ENCODE peak calls at places on chromosomes 7 and 10, in five cellular contexts. X, D, A, H and N are unnamed samples.

GRCh38 chr7:74479961-74480829 is 26.5 kb downstream of the GTF2IRD1 start:
- DNase-seq in X (no peak), H (peak), D (peak), A (peak), N (no peak)

GRCh38 chr7:155237297-155237696 is 60.4 kb upstream of the INSIG1 start:
- DNase-seq in H (no peak), X (no peak), D (no peak), A (no peak), N (no peak)

GRCh38 chr10:96570983-96571964 is 15.5 kb downstream of the TM9SF3 start:
- DNase-seq in D (no peak), H (no peak), X (no peak), A (no peak), N (no peak)

GRCh38 chr10:72740526-72740925 is 48.6 kb downstream of the MCU start:
- DNase-seq in A (peak), H (peak), X (no peak), D (no peak), N (peak)

GRCh38 chr10:123854498-123854897 is 37.1 kb downstream of the CPXM2 start:
- DNase-seq in D (no peak), X (no peak), A (no peak), H (no peak), N (no peak)

GRCh38 chr10:7121154-7121797 is 289.6 kb downstream of the SFMBT2 start:
- DNase-seq in A (peak), D (no peak), H (peak), X (peak), N (peak)

GRCh38 chr7:116575853-116576252 is 51.0 kb downstream of the CAV1 start:
- DNase-seq in A (no peak), H (no peak), D (no peak), X (no peak), N (no peak)

GRCh38 chr10:114304566-114305421 is 65.7 kb downstream of the VWA2 start:
- DNase-seq in X (peak), D (no peak), A (peak), H (peak), N (peak)

GRCh38 chr10:132722391-132722790 is 63.6 kb downstream of the NKX6-2 start:
- DNase-seq in X (no peak), H (peak), A (no peak), D (no peak), N (no peak)

GRCh38 chr7:76296743-76297740 is 5.4 kb upstream of the HSPB1 start:
- DNase-seq in A (no peak), X (no peak), H (no peak), D (peak), N (peak)

DNA sequence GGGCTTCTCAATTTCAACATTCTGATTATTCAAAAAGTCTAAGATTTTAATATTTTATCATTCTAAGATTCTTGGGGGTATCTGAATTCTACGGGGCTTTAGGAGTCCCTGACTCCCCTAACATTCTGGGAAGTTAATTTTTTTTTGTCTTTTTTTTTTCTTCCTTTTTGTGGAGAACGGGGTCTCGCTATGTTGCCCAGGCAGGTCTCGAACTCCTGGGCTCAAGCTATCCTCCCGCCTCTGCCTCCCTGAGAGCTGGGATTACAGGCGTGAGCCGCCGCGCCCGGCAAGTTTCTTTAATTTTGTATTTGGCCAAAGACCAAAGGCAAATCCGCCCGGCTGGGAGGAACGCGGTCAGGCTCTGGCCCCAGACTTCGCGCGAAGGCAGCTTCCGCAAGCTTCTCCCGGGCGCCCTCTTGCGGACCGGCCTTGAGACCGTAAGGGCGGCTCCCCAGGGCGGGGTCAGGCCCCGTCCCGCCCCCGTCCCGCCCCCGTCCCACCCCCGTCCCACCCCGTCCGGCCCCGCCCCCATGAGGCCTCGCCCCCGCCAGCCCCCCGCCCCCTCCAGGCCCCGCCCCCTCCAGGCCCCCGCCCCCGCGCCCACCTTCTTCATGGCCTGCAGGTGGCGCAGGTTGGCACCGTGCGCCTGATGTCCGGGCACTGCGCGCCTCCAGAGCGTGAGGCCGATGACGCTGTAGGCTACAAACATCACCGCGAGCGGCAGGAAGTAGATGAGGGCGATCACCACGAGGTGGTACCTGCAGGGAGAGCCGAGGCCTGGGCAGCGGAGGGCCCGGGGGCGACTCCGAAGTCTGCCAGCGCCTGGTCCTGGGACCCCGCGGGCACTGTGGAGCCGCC is 8.2 kb downstream of the TACR2 start:
- DNase-seq in D (peak), H (peak), X (peak), A (peak), N (peak)
- TF ChIP-seq CTCF in D (peak), H (peak), X (peak), A (peak), N (peak)

GRCh38 chr10:117590516-117590915 is 48.0 kb downstream of the EMX2 start:
- DNase-seq in D (no peak), X (no peak), A (no peak), H (no peak), N (no peak)

GRCh38 chr10:117596666-117597065 is 54.1 kb downstream of the EMX2 start:
- DNase-seq in A (no peak), X (no peak), D (no peak), H (no peak), N (no peak)

GRCh38 chr10:117597216-117597615 is 54.7 kb downstream of the EMX2 start:
- DNase-seq in H (no peak), A (no peak), D (no peak), X (no peak), N (no peak)

DNA sequence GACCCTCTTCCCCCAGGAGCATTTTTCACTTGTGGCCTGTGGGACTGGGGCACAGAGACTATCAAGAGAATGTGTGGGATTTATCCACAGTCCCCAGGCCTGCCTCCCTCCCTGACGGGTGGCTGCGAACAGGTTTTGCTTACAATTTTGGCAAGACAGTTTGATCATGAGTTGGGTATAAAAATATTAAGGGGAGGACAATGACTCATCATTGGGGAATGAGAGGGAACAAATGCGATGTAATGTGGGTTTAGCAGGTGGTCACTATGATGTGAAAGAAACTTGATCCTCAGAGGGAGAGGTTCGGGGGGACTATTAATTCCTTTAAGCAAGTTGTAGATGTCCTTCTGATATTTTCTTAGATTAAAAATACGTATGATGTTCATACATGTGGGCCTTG is 52.2 kb downstream of the EMX2 start:
- DNase-seq in X (no peak), H (no peak), D (no peak), A (no peak), N (no peak)
- TF ChIP-seq CTCF in X (no peak), H (no peak), D (no peak), A (no peak), N (no peak)

DNA sequence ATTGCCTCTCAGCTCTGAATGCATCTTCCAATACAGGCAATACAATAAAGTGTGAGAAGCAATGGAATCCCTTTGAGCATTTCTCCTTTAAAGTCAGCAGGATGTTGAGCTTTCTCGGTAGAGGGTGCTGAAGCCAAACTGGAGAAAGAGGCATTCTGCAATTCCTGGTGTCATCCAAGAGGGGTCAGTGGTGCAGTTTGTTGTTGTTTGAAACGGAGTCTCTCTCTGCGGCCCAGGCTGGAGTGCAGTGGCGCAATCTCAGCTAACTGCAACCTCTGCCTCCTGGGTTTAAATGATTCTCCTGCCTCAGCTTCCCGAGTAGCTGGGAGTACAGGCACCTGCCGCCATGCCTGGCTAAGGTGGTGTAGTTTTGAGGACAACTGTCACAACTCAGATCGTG is 486.5 kb downstream of the CALN1 start:
- DNase-seq in A (no peak), D (no peak), H (peak), X (no peak), N (no peak)
- TF ChIP-seq CTCF in A (no peak), D (no peak), H (peak), X (no peak), N (no peak)

DNA sequence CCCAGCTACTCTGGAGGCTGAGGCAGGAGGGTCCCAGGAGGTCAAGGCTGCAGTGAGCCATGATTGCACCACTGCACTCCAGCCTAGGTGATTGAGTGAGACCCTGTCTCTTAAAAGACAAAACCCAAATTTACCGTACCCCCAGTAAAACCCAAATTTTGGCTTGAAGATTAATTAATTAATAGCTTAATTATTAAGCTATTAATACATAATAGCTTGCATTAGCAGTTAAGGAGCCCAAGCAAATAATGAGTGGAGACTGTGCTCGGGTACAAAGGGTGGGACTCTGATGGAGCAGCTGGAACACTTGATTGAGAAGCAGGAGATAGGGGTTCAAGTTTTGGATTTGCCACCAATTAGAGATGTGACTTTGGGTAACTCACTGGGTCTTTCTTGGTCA is 28.9 kb downstream of the NRF1 start:
- DNase-seq in X (no peak), H (no peak), D (no peak), A (no peak), N (no peak)
- TF ChIP-seq CTCF in X (no peak), H (no peak), D (no peak), A (no peak), N (no peak)

DNA sequence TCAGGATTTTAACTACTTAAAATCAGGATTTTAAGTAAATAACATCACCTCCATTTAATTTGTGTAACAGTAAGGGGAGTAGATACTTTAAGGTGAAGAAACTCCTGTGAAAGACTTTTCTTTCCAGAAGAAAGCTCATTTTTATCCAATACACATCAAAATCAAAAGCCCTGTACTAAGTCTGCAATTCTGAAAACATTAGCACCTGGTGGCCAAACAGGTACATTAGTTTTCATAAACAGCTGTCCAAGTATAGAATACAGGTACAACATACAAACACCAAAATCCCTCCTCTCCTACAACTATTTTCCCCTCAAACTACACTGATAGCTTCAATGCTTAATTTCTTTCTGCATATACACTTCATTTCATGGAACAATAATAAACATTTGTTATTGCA is 22.9 kb downstream of the FAM3C start:
- DNase-seq in X (no peak), D (no peak), A (no peak), H (no peak), N (no peak)
- TF ChIP-seq CTCF in X (no peak), D (peak), A (peak), H (no peak), N (no peak)

DNA sequence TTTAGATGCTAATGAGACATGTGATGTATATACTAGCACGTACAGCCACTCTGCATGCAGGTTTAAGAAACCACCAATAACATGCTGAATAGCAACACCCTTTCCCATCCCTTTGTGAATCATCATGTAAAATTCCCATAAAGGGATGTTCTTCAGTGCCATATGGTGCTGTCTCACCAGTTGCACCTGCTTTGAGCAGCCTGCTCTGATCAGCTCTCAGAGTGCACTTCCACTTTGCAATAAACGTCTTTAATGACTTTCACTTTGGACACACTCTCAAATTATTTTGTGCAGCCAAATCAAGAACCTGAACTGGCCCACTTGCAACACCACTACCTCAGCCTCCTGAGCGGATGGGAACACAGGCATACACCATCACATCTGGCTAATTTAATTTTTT is 615.0 kb downstream of the ANKRD7 start:
- DNase-seq in A (no peak), D (no peak), H (no peak), X (no peak), N (no peak)
- TF ChIP-seq CTCF in A (no peak), D (no peak), H (no peak), X (no peak), N (no peak)

DNA sequence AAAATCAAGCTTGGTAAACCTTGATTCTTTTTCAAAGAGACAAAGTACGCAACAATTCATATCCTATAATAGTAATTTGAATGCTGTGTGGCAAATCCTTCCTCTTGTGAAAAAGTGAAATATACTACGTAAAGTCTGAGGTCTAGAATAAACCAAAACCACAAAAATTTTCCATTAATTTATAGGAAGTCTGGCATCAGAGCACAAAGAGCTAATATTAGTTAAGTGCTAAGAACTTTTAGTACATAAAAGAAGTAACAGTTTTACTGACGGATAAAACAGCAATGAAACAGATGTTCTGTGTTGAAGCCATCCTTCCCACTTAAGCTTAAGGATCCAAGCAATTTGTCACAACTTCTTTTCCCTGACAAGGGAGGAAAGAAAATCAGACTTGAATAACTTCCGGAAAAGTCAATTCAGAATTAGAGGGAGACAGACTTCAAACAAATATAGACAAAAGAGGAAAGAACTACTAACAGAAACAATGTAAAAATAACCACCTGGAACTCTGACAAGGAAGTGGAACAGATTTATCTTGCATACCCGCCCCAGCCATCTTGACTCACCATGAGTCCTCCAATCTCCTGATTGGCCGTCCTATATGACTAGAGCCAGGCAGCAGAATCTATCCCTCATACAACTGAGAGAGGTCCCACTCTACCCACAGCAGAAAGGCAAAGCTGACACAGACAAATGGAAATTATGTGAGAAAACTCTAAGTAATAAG is 34.5 kb downstream of the RHEB start:
- DNase-seq in A (no peak), X (no peak), D (peak), H (no peak), N (peak)
- TF ChIP-seq CTCF in A (no peak), X (no peak), D (no peak), H (no peak), N (no peak)

DNA sequence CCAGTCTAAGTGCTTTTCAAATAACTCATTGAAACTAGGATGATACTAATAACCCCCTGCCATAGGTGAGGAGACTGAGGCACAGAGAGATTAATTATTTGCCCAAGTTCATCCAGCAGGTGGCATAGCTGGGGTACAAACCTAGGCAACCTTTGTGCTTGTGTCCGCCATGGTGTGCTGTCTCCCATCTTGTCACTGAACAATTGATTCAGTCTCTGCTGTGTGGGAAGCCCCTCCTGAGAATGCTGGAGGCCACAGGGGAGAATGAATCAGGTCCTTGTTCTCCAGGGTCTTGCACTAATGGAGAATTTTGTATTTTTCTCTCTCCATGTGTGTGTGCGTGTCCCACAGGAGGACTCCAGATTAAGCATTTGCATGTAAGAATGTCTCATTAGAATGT is 15.8 kb upstream of the TMEM236 start:
- DNase-seq in X (no peak), H (no peak), A (no peak), D (no peak), N (no peak)
- TF ChIP-seq CTCF in X (no peak), H (no peak), A (no peak), D (peak), N (no peak)

GRCh38 chr10:22259280-22259679 is 41.5 kb upstream of the EBLN1 start:
- DNase-seq in A (no peak), X (no peak), H (peak), D (no peak), N (no peak)
- TF ChIP-seq CTCF in A (peak), X (no peak), H (peak), D (no peak), N (no peak)

DNA sequence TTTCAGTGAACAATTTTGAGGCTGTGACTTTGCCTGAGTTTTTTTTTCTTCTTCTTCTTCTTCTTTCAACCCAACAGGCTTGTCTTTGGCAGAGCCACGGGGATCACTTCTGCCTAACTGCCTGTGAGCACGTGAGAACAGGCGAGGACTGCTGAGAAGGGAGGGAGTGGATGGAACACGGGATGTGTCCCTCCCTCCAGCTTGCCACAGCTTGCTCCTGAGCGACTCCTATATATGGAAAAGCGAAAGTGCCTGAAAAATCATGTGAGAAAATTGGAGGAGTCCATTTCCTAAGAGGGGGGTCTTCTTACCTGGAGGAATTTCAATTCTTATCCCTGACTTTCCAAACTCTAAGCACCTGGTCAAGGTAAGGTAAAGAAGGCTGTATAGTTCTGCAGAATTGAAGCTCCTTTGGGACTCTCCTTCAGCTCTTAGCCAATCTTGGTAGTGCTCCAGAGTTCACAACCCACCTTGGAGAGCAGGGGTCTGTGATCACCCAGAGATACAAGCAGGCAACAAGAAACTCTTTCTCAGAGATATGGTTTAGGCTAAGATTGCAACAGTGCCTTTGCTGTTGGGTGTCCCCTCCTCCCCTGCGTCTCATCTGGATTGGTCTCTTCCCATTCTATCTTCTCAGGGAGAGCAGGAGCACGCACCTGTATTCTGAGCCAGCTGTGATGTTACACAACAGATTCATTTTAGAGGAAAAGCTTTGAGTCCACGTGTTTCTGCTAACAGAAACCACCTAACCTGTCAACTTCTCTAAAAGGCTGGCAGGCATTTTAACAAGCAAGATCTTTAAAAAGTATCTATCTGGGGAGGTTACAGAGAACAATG is at the start of gene MAT1A:
- DNase-seq in H (no peak), A (peak), X (no peak), D (peak), N (no peak)
- TF ChIP-seq CTCF in H (no peak), A (peak), X (no peak), D (peak), N (no peak)